ENCODE peak calls at places on chromosomes 11 and 22, in ten cellular contexts. A is NCI-H146; T is stimulated activated CD4-positive, alpha-beta T cell treated with anti-CD3 and anti-CD28 coated beads, Interleukin-1b, Interleukin-23, amount 100 ng/mL, for 24 hours; L is A549; V is IMR-90; F is CD8-positive, alpha-beta T cell; N is NCI-H774; Z is fibroblast of gingiva; I is AG10803; K is activated CD4-positive, alpha-beta T cell treated with anti-CD3 and anti-CD28 coated beads, Interleukin-2, amount 10 ng/mL, durations not matched to agents 7 days and 5 days. Q is an unnamed sample.

GRCh38 chr11:6667733-6668374 is 12.2 kb upstream of the DCHS1 start:
- DNase-seq in L (no peak), N (no peak), V (peak), T (no peak), F (no peak), I (peak), K (peak), A (no peak), Z (peak), Q (peak)

GRCh38 chr11:87421422-87421821 is 383.7 kb downstream of the TMEM135 start:
- DNase-seq in V (peak), L (peak), N (peak), K (peak), T (peak), A (peak), F (no peak), Z (peak), I (peak), Q (peak)

GRCh38 chr11:14425621-14426020 is 66.6 kb upstream of the RRAS2 start:
- DNase-seq in V (no peak), I (peak), N (no peak), L (no peak), K (no peak), T (no peak), F (no peak), Z (no peak), A (no peak), Q (no peak)

GRCh38 chr11:36577859-36578258 is 10.1 kb downstream of the RAG1 start:
- DNase-seq in I (peak), L (no peak), K (no peak), A (no peak), T (no peak), F (no peak), N (no peak), Z (peak), V (peak), Q (no peak)

GRCh38 chr22:46707827-46708570 is 30.1 kb downstream of the CERK start:
- DNase-seq in L (no peak), V (no peak), A (no peak), Z (no peak), K (no peak), F (no peak), T (no peak), I (no peak), N (no peak), Q (no peak)

GRCh38 chr11:74546752-74547151 is 45.6 kb upstream of the POLD3 start:
- DNase-seq in I (no peak), A (no peak), K (no peak), Z (no peak), N (peak), T (no peak), F (no peak), V (no peak), L (no peak), Q (peak)

GRCh38 chr11:13278620-13279486 is 1.3 kb downstream of the BMAL1 start:
- DNase-seq in N (no peak), I (no peak), V (no peak), K (no peak), F (no peak), L (peak), T (no peak), Z (no peak), A (peak), Q (no peak)

GRCh38 chr11:89495951-89496350 is 4.8 kb upstream of the NOX4 start:
- DNase-seq in N (no peak), Z (peak), F (no peak), A (no peak), L (no peak), V (peak), K (no peak), I (peak), T (no peak), Q (no peak)

GRCh38 chr22:45781941-45782340 is 110.3 kb downstream of the ATXN10 start:
- DNase-seq in I (no peak), T (no peak), L (no peak), A (no peak), K (no peak), Z (no peak), V (peak), N (no peak), F (no peak), Q (no peak)

GRCh38 chr11:109435121-109435742 is 13.2 kb downstream of the C11orf87 start:
- DNase-seq in L (no peak), A (no peak), V (peak), Z (no peak), I (peak), F (no peak), T (no peak), K (no peak), N (no peak), Q (no peak)

GRCh38 chr11:86174101-86175046 is 70.2 kb upstream of the EED start:
- DNase-seq in F (no peak), N (no peak), T (no peak), L (no peak), K (no peak), Z (peak), V (peak), A (no peak), I (peak), Q (no peak)

GRCh38 chr11:34332524-34332923 is 25.3 kb downstream of the ABTB2 start:
- DNase-seq in I (no peak), F (no peak), T (no peak), V (no peak), N (peak), L (no peak), Z (no peak), K (no peak), A (peak), Q (no peak)

GRCh38 chr11:59708537-59708936 is 5.1 kb downstream of the OR10V1 start:
- DNase-seq in A (no peak), T (no peak), V (peak), I (peak), N (no peak), K (no peak), L (no peak), F (no peak), Z (no peak), Q (no peak)

GRCh38 chr11:101482556-101483124 is 101.2 kb downstream of the TRPC6 start:
- DNase-seq in K (no peak), N (no peak), L (no peak), A (no peak), F (no peak), V (no peak), T (no peak), Z (peak), I (peak), Q (no peak)

GRCh38 chr11:82775736-82776346 is 42.2 kb upstream of the FAM181B start:
- DNase-seq in I (peak), F (no peak), A (peak), Z (peak), L (peak), T (no peak), N (no peak), K (peak), V (peak), Q (no peak)

GRCh38 chr22:22894740-22895731 is 7.4 kb downstream of the IGLL5 start:
- DNase-seq in Z (no peak), I (no peak), K (no peak), F (no peak), V (no peak), T (no peak), L (no peak), A (no peak), N (no peak), Q (no peak)

GRCh38 chr22:17814830-17815229 is 40.6 kb upstream of the BID start:
- DNase-seq in L (no peak), A (no peak), T (no peak), F (no peak), V (no peak), I (no peak), Z (no peak), K (no peak), N (no peak), Q (no peak)

GRCh38 chr22:29733362-29734322 is 13.8 kb downstream of the CABP7 start:
- DNase-seq in A (no peak), V (no peak), K (no peak), L (no peak), T (no peak), Z (no peak), F (no peak), I (no peak), N (peak), Q (peak)

GRCh38 chr22:19875061-19875530 is 20.4 kb upstream of the GNB1L start:
- DNase-seq in F (no peak), L (no peak), K (no peak), V (no peak), T (no peak), Z (no peak), N (no peak), I (no peak), A (no peak), Q (no peak)

GRCh38 chr22:35558031-35558430 is 17.4 kb downstream of the RASD2 start:
- DNase-seq in A (no peak), V (no peak), T (no peak), L (no peak), F (no peak), Z (no peak), N (no peak), I (no peak), K (no peak), Q (no peak)

GRCh38 chr11:77503006-77503405 is 29.1 kb upstream of the PAK1 start:
- DNase-seq in N (no peak), T (no peak), A (no peak), V (peak), Z (no peak), L (no peak), K (no peak), I (peak), F (no peak), Q (no peak)

GRCh38 chr11:115959098-115959497 is 454.9 kb upstream of the CADM1 start:
- DNase-seq in Z (no peak), K (no peak), F (no peak), L (no peak), N (peak), I (no peak), V (no peak), T (no peak), A (peak), Q (peak)

GRCh38 chr22:46159777-46160176 is 9.5 kb downstream of the PPARA start:
- DNase-seq in F (no peak), I (no peak), Z (no peak), V (no peak), A (no peak), L (no peak), N (no peak), T (no peak), K (no peak), Q (no peak)

GRCh38 chr11:131042711-131043110 is 126.4 kb upstream of the SNX19 start:
- DNase-seq in F (no peak), Z (no peak), I (no peak), T (no peak), A (no peak), K (no peak), L (no peak), N (no peak), V (no peak), Q (no peak)

GRCh38 chr22:40019100-40019499 is 24.3 kb downstream of the FAM83F start:
- DNase-seq in K (no peak), Z (no peak), T (no peak), N (no peak), I (no peak), A (no peak), L (no peak), V (no peak), F (no peak), Q (no peak)

GRCh38 chr11:79363861-79364378 is 76.9 kb downstream of the TENM4 start:
- DNase-seq in T (no peak), I (no peak), A (no peak), F (no peak), N (no peak), K (no peak), L (no peak), V (no peak), Z (no peak), Q (no peak)

GRCh38 chr22:33757443-33758124 is 162.7 kb downstream of the LARGE1 start:
- DNase-seq in Z (no peak), A (peak), I (no peak), K (no peak), L (no peak), N (no peak), V (no peak), T (no peak), F (no peak), Q (no peak)

GRCh38 chr22:27245056-27245455 is 556.5 kb downstream of the MN1 start:
- DNase-seq in F (no peak), N (no peak), T (no peak), L (no peak), I (no peak), K (no peak), Z (no peak), A (no peak), V (no peak), Q (peak)

GRCh38 chr11:69691449-69691848 is 12.4 kb downstream of the FGF19 start:
- DNase-seq in I (peak), F (no peak), L (no peak), T (no peak), Z (no peak), A (no peak), N (no peak), K (no peak), V (peak), Q (no peak)

GRCh38 chr11:27910186-27910941 is 197.6 kb downstream of the KIF18A start:
- DNase-seq in I (peak), N (no peak), T (no peak), K (no peak), Z (no peak), V (peak), F (no peak), L (no peak), A (no peak), Q (no peak)

GRCh38 chr11:132555617-132556016 is 976.7 kb downstream of the OPCML start:
- DNase-seq in F (no peak), V (no peak), T (no peak), A (no peak), Z (no peak), L (no peak), I (no peak), K (no peak), N (no peak), Q (no peak)

GRCh38 chr11:11016123-11016522 is 158.3 kb upstream of the ZBED5 start:
- DNase-seq in V (no peak), T (no peak), Z (no peak), I (no peak), K (no peak), L (no peak), N (no peak), F (no peak), A (peak), Q (no peak)

GRCh38 chr22:49677495-49677889 is 150.2 kb downstream of the BRD1 start:
- DNase-seq in Z (no peak), T (no peak), K (no peak), V (no peak), L (no peak), N (no peak), A (no peak), I (no peak), F (no peak), Q (no peak)

GRCh38 chr11:61899146-61899841 is 7.9 kb upstream of the FADS3 start:
- DNase-seq in N (peak), A (peak), L (peak), Z (peak), K (peak), V (peak), F (peak), T (peak), I (peak), Q (peak)

GRCh38 chr11:94150704-94151103 is 22.1 kb downstream of the PANX1 start:
- DNase-seq in K (no peak), L (no peak), A (no peak), F (no peak), V (no peak), I (no peak), T (no peak), N (no peak), Z (no peak), Q (no peak)

GRCh38 chr11:124538019-124538418 is 5.4 kb downstream of the OR8B12 start:
- DNase-seq in N (no peak), Z (peak), F (no peak), K (no peak), T (no peak), L (no peak), I (peak), A (no peak), V (peak), Q (no peak)

GRCh38 chr11:65288706-65289536 is 25.7 kb upstream of the CDC42EP2 start:
- DNase-seq in F (no peak), Z (peak), T (no peak), V (no peak), A (peak), K (no peak), N (no peak), I (peak), L (no peak), Q (no peak)

GRCh38 chr22:19419464-19420178 is 11.9 kb downstream of the HIRA start:
- DNase-seq in I (no peak), L (no peak), Z (no peak), A (no peak), N (no peak), F (no peak), T (no peak), V (peak), K (peak), Q (no peak)

GRCh38 chr22:46951326-46951725 is 188.9 kb downstream of the TBC1D22A start:
- DNase-seq in N (no peak), F (no peak), K (no peak), I (no peak), Z (no peak), A (no peak), V (no peak), L (no peak), T (no peak), Q (no peak)

GRCh38 chr11:126416542-126417090 is 61.1 kb downstream of the ST3GAL4 start:
- DNase-seq in K (peak), L (no peak), I (peak), N (peak), F (peak), A (peak), V (peak), Z (peak), T (peak), Q (peak)